ENCODE peak calls at places on chromosomes 1 and 21, in nine cellular contexts. One of them, this sample, is unnamed.

GRCh38 chr1:34829250-34829649 is 30.3 kb downstream of the SMIM12 start:
- DNase-seq in Ammon's horn: no peak
- DNase-seq in left lung: no peak
- DNase-seq in T follicular helper cell: no peak
- DNase-seq in NCI-H1105 treated with DMSO at 0.1 percent for 48 hours: no peak
- DNase-seq in left ventricle myocardium superior: no peak
- DNase-seq in stimulated activated CD4-positive, alpha-beta T cell treated with anti-CD3 and anti-CD28 coated beads, Interleukin-15, amount 100 ng/mL, for 1 hour: no peak
- DNase-seq in left ventricle myocardium inferior: no peak
- DNase-seq in GM13976: no peak
- DNase-seq in this sample: no peak

GRCh38 chr1:38073926-38074677 is 27.5 kb upstream of the POU3F1 start:
- DNase-seq in Ammon's horn: no peak
- DNase-seq in NCI-H1105 treated with DMSO at 0.1 percent for 48 hours: no peak
- DNase-seq in left lung: no peak
- DNase-seq in T follicular helper cell: no peak
- DNase-seq in left ventricle myocardium superior: no peak
- DNase-seq in left ventricle myocardium inferior: no peak
- DNase-seq in stimulated activated CD4-positive, alpha-beta T cell treated with anti-CD3 and anti-CD28 coated beads, Interleukin-15, amount 100 ng/mL, for 1 hour: no peak
- DNase-seq in GM13976: no peak
- DNase-seq in this sample: no peak

GRCh38 chr1:38589036-38589435 is 270.5 kb downstream of the RRAGC start:
- DNase-seq in GM13976: no peak
- DNase-seq in Ammon's horn: no peak
- DNase-seq in stimulated activated CD4-positive, alpha-beta T cell treated with anti-CD3 and anti-CD28 coated beads, Interleukin-15, amount 100 ng/mL, for 1 hour: no peak
- DNase-seq in left lung: no peak
- DNase-seq in NCI-H1105 treated with DMSO at 0.1 percent for 48 hours: no peak
- DNase-seq in left ventricle myocardium superior: peak; percentile 69
- DNase-seq in left ventricle myocardium inferior: peak; percentile 56
- DNase-seq in T follicular helper cell: no peak
- DNase-seq in this sample: no peak

GRCh38 chr1:8428441-8428840 is 110.5 kb downstream of the SLC45A1 start:
- DNase-seq in T follicular helper cell: no peak
- DNase-seq in Ammon's horn: no peak
- DNase-seq in NCI-H1105 treated with DMSO at 0.1 percent for 48 hours: no peak
- DNase-seq in left ventricle myocardium superior: no peak
- DNase-seq in stimulated activated CD4-positive, alpha-beta T cell treated with anti-CD3 and anti-CD28 coated beads, Interleukin-15, amount 100 ng/mL, for 1 hour: no peak
- DNase-seq in left ventricle myocardium inferior: no peak
- DNase-seq in GM13976: no peak
- DNase-seq in left lung: no peak
- DNase-seq in this sample: no peak

GRCh38 chr1:182616130-182617074 is 12.2 kb upstream of the RGS16 start:
- DNase-seq in stimulated activated CD4-positive, alpha-beta T cell treated with anti-CD3 and anti-CD28 coated beads, Interleukin-15, amount 100 ng/mL, for 1 hour: peak; percentile 57
- DNase-seq in left ventricle myocardium superior: peak; percentile 86
- DNase-seq in left lung: peak; percentile 84
- DNase-seq in GM13976: peak; percentile 79
- DNase-seq in T follicular helper cell: peak; percentile 79
- DNase-seq in left ventricle myocardium inferior: peak; percentile 76
- DNase-seq in Ammon's horn: peak; percentile 71
- DNase-seq in NCI-H1105 treated with DMSO at 0.1 percent for 48 hours: peak; percentile 91
- DNase-seq in this sample: peak; percentile 89

GRCh38 chr1:101566883-101567538 is 330.2 kb downstream of the S1PR1 start:
- DNase-seq in NCI-H1105 treated with DMSO at 0.1 percent for 48 hours: no peak
- DNase-seq in stimulated activated CD4-positive, alpha-beta T cell treated with anti-CD3 and anti-CD28 coated beads, Interleukin-15, amount 100 ng/mL, for 1 hour: no peak
- DNase-seq in Ammon's horn: no peak
- DNase-seq in GM13976: no peak
- DNase-seq in left ventricle myocardium superior: no peak
- DNase-seq in left ventricle myocardium inferior: no peak
- DNase-seq in T follicular helper cell: no peak
- DNase-seq in left lung: no peak
- DNase-seq in this sample: no peak

GRCh38 chr1:62407398-62408009 is 29.3 kb upstream of the USP1 start:
- DNase-seq in left lung: no peak
- DNase-seq in left ventricle myocardium inferior: no peak
- DNase-seq in left ventricle myocardium superior: no peak
- DNase-seq in Ammon's horn: peak; percentile 69
- DNase-seq in NCI-H1105 treated with DMSO at 0.1 percent for 48 hours: peak; percentile 60
- DNase-seq in T follicular helper cell: no peak
- DNase-seq in GM13976: peak; percentile 59
- DNase-seq in stimulated activated CD4-positive, alpha-beta T cell treated with anti-CD3 and anti-CD28 coated beads, Interleukin-15, amount 100 ng/mL, for 1 hour: no peak
- DNase-seq in this sample: no peak

GRCh38 chr1:20037877-20038276 is 32.1 kb upstream of the PLA2G5 start:
- DNase-seq in left ventricle myocardium inferior: no peak
- DNase-seq in left lung: no peak
- DNase-seq in stimulated activated CD4-positive, alpha-beta T cell treated with anti-CD3 and anti-CD28 coated beads, Interleukin-15, amount 100 ng/mL, for 1 hour: no peak
- DNase-seq in NCI-H1105 treated with DMSO at 0.1 percent for 48 hours: no peak
- DNase-seq in GM13976: no peak
- DNase-seq in T follicular helper cell: no peak
- DNase-seq in Ammon's horn: no peak
- DNase-seq in left ventricle myocardium superior: no peak
- DNase-seq in this sample: no peak

GRCh38 chr1:207495816-207496792 is at the start of gene CR1:
- DNase-seq in Ammon's horn: peak; percentile 5
- DNase-seq in left lung: peak; percentile 92
- DNase-seq in stimulated activated CD4-positive, alpha-beta T cell treated with anti-CD3 and anti-CD28 coated beads, Interleukin-15, amount 100 ng/mL, for 1 hour: peak; percentile 11
- DNase-seq in T follicular helper cell: peak; percentile 11
- DNase-seq in left ventricle myocardium inferior: peak; percentile 36
- DNase-seq in left ventricle myocardium superior: peak; percentile 51
- DNase-seq in NCI-H1105 treated with DMSO at 0.1 percent for 48 hours: peak; percentile 25
- DNase-seq in GM13976: peak; percentile 58
- DNase-seq in this sample: no peak

GRCh38 chr21:27429612-27430361 is 462.9 kb upstream of the ADAMTS5 start:
- DNase-seq in GM13976: no peak
- DNase-seq in stimulated activated CD4-positive, alpha-beta T cell treated with anti-CD3 and anti-CD28 coated beads, Interleukin-15, amount 100 ng/mL, for 1 hour: no peak
- DNase-seq in left lung: no peak
- DNase-seq in left ventricle myocardium inferior: no peak
- DNase-seq in NCI-H1105 treated with DMSO at 0.1 percent for 48 hours: no peak
- DNase-seq in T follicular helper cell: no peak
- DNase-seq in Ammon's horn: no peak
- DNase-seq in left ventricle myocardium superior: no peak
- DNase-seq in this sample: no peak

GRCh38 chr1:25137106-25137505 is 95.2 kb downstream of the SYF2 start:
- DNase-seq in left ventricle myocardium inferior: no peak
- DNase-seq in left ventricle myocardium superior: no peak
- DNase-seq in stimulated activated CD4-positive, alpha-beta T cell treated with anti-CD3 and anti-CD28 coated beads, Interleukin-15, amount 100 ng/mL, for 1 hour: no peak
- DNase-seq in GM13976: no peak
- DNase-seq in NCI-H1105 treated with DMSO at 0.1 percent for 48 hours: no peak
- DNase-seq in Ammon's horn: no peak
- DNase-seq in T follicular helper cell: no peak
- DNase-seq in left lung: no peak
- DNase-seq in this sample: no peak

GRCh38 chr1:39671433-39671792 is 494 bp downstream of the NT5C1A start:
- DNase-seq in left ventricle myocardium superior: peak; percentile 92
- DNase-seq in left lung: no peak
- DNase-seq in Ammon's horn: no peak
- DNase-seq in NCI-H1105 treated with DMSO at 0.1 percent for 48 hours: no peak
- DNase-seq in T follicular helper cell: no peak
- DNase-seq in GM13976: peak; percentile 33
- DNase-seq in stimulated activated CD4-positive, alpha-beta T cell treated with anti-CD3 and anti-CD28 coated beads, Interleukin-15, amount 100 ng/mL, for 1 hour: no peak
- DNase-seq in left ventricle myocardium inferior: peak; percentile 84
- DNase-seq in this sample: no peak

GRCh38 chr1:241779897-241780296 is 68.1 kb upstream of the EXO1 start:
- DNase-seq in T follicular helper cell: no peak
- DNase-seq in Ammon's horn: no peak
- DNase-seq in left ventricle myocardium inferior: no peak
- DNase-seq in left lung: no peak
- DNase-seq in left ventricle myocardium superior: no peak
- DNase-seq in GM13976: no peak
- DNase-seq in stimulated activated CD4-positive, alpha-beta T cell treated with anti-CD3 and anti-CD28 coated beads, Interleukin-15, amount 100 ng/mL, for 1 hour: no peak
- DNase-seq in NCI-H1105 treated with DMSO at 0.1 percent for 48 hours: no peak
- DNase-seq in this sample: no peak

GRCh38 chr1:39268112-39268581 is 63.7 kb downstream of the MACF1 start:
- DNase-seq in GM13976: peak; percentile 59
- DNase-seq in T follicular helper cell: no peak
- DNase-seq in left ventricle myocardium inferior: no peak
- DNase-seq in NCI-H1105 treated with DMSO at 0.1 percent for 48 hours: peak; percentile 95
- DNase-seq in left lung: no peak
- DNase-seq in stimulated activated CD4-positive, alpha-beta T cell treated with anti-CD3 and anti-CD28 coated beads, Interleukin-15, amount 100 ng/mL, for 1 hour: no peak
- DNase-seq in left ventricle myocardium superior: no peak
- DNase-seq in Ammon's horn: peak; percentile 85
- DNase-seq in this sample: no peak

GRCh38 chr1:6802454-6802853 is 17.2 kb downstream of the CAMTA1 start:
- DNase-seq in NCI-H1105 treated with DMSO at 0.1 percent for 48 hours: no peak
- DNase-seq in left ventricle myocardium inferior: no peak
- DNase-seq in T follicular helper cell: no peak
- DNase-seq in Ammon's horn: no peak
- DNase-seq in GM13976: no peak
- DNase-seq in left lung: no peak
- DNase-seq in left ventricle myocardium superior: no peak
- DNase-seq in stimulated activated CD4-positive, alpha-beta T cell treated with anti-CD3 and anti-CD28 coated beads, Interleukin-15, amount 100 ng/mL, for 1 hour: no peak
- DNase-seq in this sample: no peak

GRCh38 chr1:151013518-151013917 is 5.3 kb downstream of the PRUNE1 start:
- DNase-seq in T follicular helper cell: no peak
- DNase-seq in left lung: no peak
- DNase-seq in stimulated activated CD4-positive, alpha-beta T cell treated with anti-CD3 and anti-CD28 coated beads, Interleukin-15, amount 100 ng/mL, for 1 hour: no peak
- DNase-seq in NCI-H1105 treated with DMSO at 0.1 percent for 48 hours: peak; percentile 5
- DNase-seq in left ventricle myocardium superior: no peak
- DNase-seq in Ammon's horn: no peak
- DNase-seq in left ventricle myocardium inferior: no peak
- DNase-seq in GM13976: no peak
- DNase-seq in this sample: no peak

GRCh38 chr1:179825201-179825600 is 52.4 kb downstream of the TOR1AIP2 start:
- DNase-seq in left ventricle myocardium inferior: no peak
- DNase-seq in Ammon's horn: no peak
- DNase-seq in left ventricle myocardium superior: no peak
- DNase-seq in GM13976: no peak
- DNase-seq in stimulated activated CD4-positive, alpha-beta T cell treated with anti-CD3 and anti-CD28 coated beads, Interleukin-15, amount 100 ng/mL, for 1 hour: no peak
- DNase-seq in T follicular helper cell: no peak
- DNase-seq in NCI-H1105 treated with DMSO at 0.1 percent for 48 hours: no peak
- DNase-seq in left lung: no peak
- DNase-seq in this sample: no peak

GRCh38 chr1:156148236-156148635 is 5.1 kb upstream of the SEMA4A start:
- DNase-seq in Ammon's horn: peak; percentile 51
- DNase-seq in NCI-H1105 treated with DMSO at 0.1 percent for 48 hours: no peak
- DNase-seq in left ventricle myocardium inferior: no peak
- DNase-seq in GM13976: no peak
- DNase-seq in left ventricle myocardium superior: no peak
- DNase-seq in left lung: no peak
- DNase-seq in T follicular helper cell: no peak
- DNase-seq in stimulated activated CD4-positive, alpha-beta T cell treated with anti-CD3 and anti-CD28 coated beads, Interleukin-15, amount 100 ng/mL, for 1 hour: no peak
- DNase-seq in this sample: no peak

GRCh38 chr1:20401405-20402010 is 84.5 kb downstream of the CAMK2N1 start:
- DNase-seq in Ammon's horn: no peak
- DNase-seq in GM13976: no peak
- DNase-seq in T follicular helper cell: no peak
- DNase-seq in NCI-H1105 treated with DMSO at 0.1 percent for 48 hours: no peak
- DNase-seq in left ventricle myocardium superior: no peak
- DNase-seq in left ventricle myocardium inferior: no peak
- DNase-seq in stimulated activated CD4-positive, alpha-beta T cell treated with anti-CD3 and anti-CD28 coated beads, Interleukin-15, amount 100 ng/mL, for 1 hour: no peak
- DNase-seq in left lung: no peak
- DNase-seq in this sample: no peak

GRCh38 chr1:197675475-197676324 is 99.6 kb downstream of the DENND1B start:
- DNase-seq in stimulated activated CD4-positive, alpha-beta T cell treated with anti-CD3 and anti-CD28 coated beads, Interleukin-15, amount 100 ng/mL, for 1 hour: no peak
- DNase-seq in GM13976: no peak
- DNase-seq in NCI-H1105 treated with DMSO at 0.1 percent for 48 hours: no peak
- DNase-seq in Ammon's horn: peak; percentile 13
- DNase-seq in T follicular helper cell: no peak
- DNase-seq in left lung: no peak
- DNase-seq in left ventricle myocardium inferior: no peak
- DNase-seq in left ventricle myocardium superior: peak; percentile 30
- DNase-seq in this sample: no peak

GRCh38 chr1:226406401-226406881 is 1.5 kb downstream of the PARP1 start:
- DNase-seq in T follicular helper cell: no peak
- DNase-seq in left ventricle myocardium inferior: no peak
- DNase-seq in left ventricle myocardium superior: no peak
- DNase-seq in Ammon's horn: no peak
- DNase-seq in stimulated activated CD4-positive, alpha-beta T cell treated with anti-CD3 and anti-CD28 coated beads, Interleukin-15, amount 100 ng/mL, for 1 hour: no peak
- DNase-seq in GM13976: no peak
- DNase-seq in NCI-H1105 treated with DMSO at 0.1 percent for 48 hours: no peak
- DNase-seq in left lung: no peak
- DNase-seq in this sample: peak; percentile 2

GRCh38 chr1:36942093-36942492 is 92.2 kb downstream of the GRIK3 start:
- DNase-seq in Ammon's horn: no peak
- DNase-seq in left ventricle myocardium superior: no peak
- DNase-seq in stimulated activated CD4-positive, alpha-beta T cell treated with anti-CD3 and anti-CD28 coated beads, Interleukin-15, amount 100 ng/mL, for 1 hour: no peak
- DNase-seq in GM13976: no peak
- DNase-seq in left lung: no peak
- DNase-seq in NCI-H1105 treated with DMSO at 0.1 percent for 48 hours: no peak
- DNase-seq in left ventricle myocardium inferior: no peak
- DNase-seq in T follicular helper cell: no peak
- DNase-seq in this sample: no peak

GRCh38 chr1:169584483-169585144 is 1.7 kb downstream of the F5 start:
- DNase-seq in left lung: no peak
- DNase-seq in left ventricle myocardium superior: no peak
- DNase-seq in Ammon's horn: no peak
- DNase-seq in left ventricle myocardium inferior: no peak
- DNase-seq in stimulated activated CD4-positive, alpha-beta T cell treated with anti-CD3 and anti-CD28 coated beads, Interleukin-15, amount 100 ng/mL, for 1 hour: no peak
- DNase-seq in GM13976: no peak
- DNase-seq in NCI-H1105 treated with DMSO at 0.1 percent for 48 hours: no peak
- DNase-seq in T follicular helper cell: no peak
- DNase-seq in this sample: no peak

GRCh38 chr1:43024905-43025304 is 66.2 kb upstream of the SLC2A1 start:
- DNase-seq in NCI-H1105 treated with DMSO at 0.1 percent for 48 hours: no peak
- DNase-seq in Ammon's horn: no peak
- DNase-seq in GM13976: no peak
- DNase-seq in left ventricle myocardium superior: no peak
- DNase-seq in left lung: no peak
- DNase-seq in stimulated activated CD4-positive, alpha-beta T cell treated with anti-CD3 and anti-CD28 coated beads, Interleukin-15, amount 100 ng/mL, for 1 hour: no peak
- DNase-seq in T follicular helper cell: no peak
- DNase-seq in left ventricle myocardium inferior: no peak
- DNase-seq in this sample: no peak

GRCh38 chr1:12617511-12617900 is 504 bp downstream of the DHRS3 start:
- DNase-seq in stimulated activated CD4-positive, alpha-beta T cell treated with anti-CD3 and anti-CD28 coated beads, Interleukin-15, amount 100 ng/mL, for 1 hour: no peak
- DNase-seq in left ventricle myocardium superior: no peak
- DNase-seq in T follicular helper cell: peak; percentile 31
- DNase-seq in left lung: no peak
- DNase-seq in Ammon's horn: no peak
- DNase-seq in GM13976: peak; percentile 64
- DNase-seq in NCI-H1105 treated with DMSO at 0.1 percent for 48 hours: peak; percentile 35
- DNase-seq in left ventricle myocardium inferior: no peak
- DNase-seq in this sample: no peak

GRCh38 chr1:71980543-71980942 is 301.8 kb downstream of the NEGR1 start:
- DNase-seq in GM13976: no peak
- DNase-seq in Ammon's horn: no peak
- DNase-seq in left ventricle myocardium superior: no peak
- DNase-seq in NCI-H1105 treated with DMSO at 0.1 percent for 48 hours: no peak
- DNase-seq in T follicular helper cell: no peak
- DNase-seq in left ventricle myocardium inferior: no peak
- DNase-seq in left lung: no peak
- DNase-seq in stimulated activated CD4-positive, alpha-beta T cell treated with anti-CD3 and anti-CD28 coated beads, Interleukin-15, amount 100 ng/mL, for 1 hour: no peak
- DNase-seq in this sample: no peak

GRCh38 chr1:167808104-167808503 is 86.3 kb downstream of the MPZL1 start:
- DNase-seq in left lung: no peak
- DNase-seq in Ammon's horn: no peak
- DNase-seq in GM13976: no peak
- DNase-seq in left ventricle myocardium superior: no peak
- DNase-seq in NCI-H1105 treated with DMSO at 0.1 percent for 48 hours: no peak
- DNase-seq in T follicular helper cell: no peak
- DNase-seq in stimulated activated CD4-positive, alpha-beta T cell treated with anti-CD3 and anti-CD28 coated beads, Interleukin-15, amount 100 ng/mL, for 1 hour: no peak
- DNase-seq in left ventricle myocardium inferior: no peak
- DNase-seq in this sample: no peak

GRCh38 chr1:86207323-86207722 is 50.8 kb upstream of the COL24A1 start:
- DNase-seq in NCI-H1105 treated with DMSO at 0.1 percent for 48 hours: peak; percentile 74
- DNase-seq in stimulated activated CD4-positive, alpha-beta T cell treated with anti-CD3 and anti-CD28 coated beads, Interleukin-15, amount 100 ng/mL, for 1 hour: no peak
- DNase-seq in left ventricle myocardium superior: no peak
- DNase-seq in Ammon's horn: peak; percentile 2
- DNase-seq in left lung: no peak
- DNase-seq in left ventricle myocardium inferior: peak; percentile 20
- DNase-seq in GM13976: no peak
- DNase-seq in T follicular helper cell: no peak
- DNase-seq in this sample: no peak

GRCh38 chr1:41238311-41239094 is 3.6 kb downstream of the SCMH1 start:
- DNase-seq in left ventricle myocardium superior: no peak
- DNase-seq in GM13976: no peak
- DNase-seq in left ventricle myocardium inferior: no peak
- DNase-seq in Ammon's horn: no peak
- DNase-seq in NCI-H1105 treated with DMSO at 0.1 percent for 48 hours: no peak
- DNase-seq in stimulated activated CD4-positive, alpha-beta T cell treated with anti-CD3 and anti-CD28 coated beads, Interleukin-15, amount 100 ng/mL, for 1 hour: no peak
- DNase-seq in left lung: no peak
- DNase-seq in T follicular helper cell: no peak
- DNase-seq in this sample: no peak

GRCh38 chr21:41914358-41914757 is 35.2 kb upstream of the PRDM15 start:
- DNase-seq in T follicular helper cell: no peak
- DNase-seq in left ventricle myocardium inferior: no peak
- DNase-seq in NCI-H1105 treated with DMSO at 0.1 percent for 48 hours: no peak
- DNase-seq in left lung: peak; percentile 66
- DNase-seq in stimulated activated CD4-positive, alpha-beta T cell treated with anti-CD3 and anti-CD28 coated beads, Interleukin-15, amount 100 ng/mL, for 1 hour: no peak
- DNase-seq in Ammon's horn: no peak
- DNase-seq in GM13976: no peak
- DNase-seq in left ventricle myocardium superior: no peak
- DNase-seq in this sample: no peak